ENCODE peak calls at places on chromosomes 11 and 22, in four cellular contexts. One of them, this sample, is unnamed.

GRCh38 chr22:22034469-22035132 is 52.0 kb upstream of the TOP3B start:
- DNase-seq in body of pancreas: no peak
- DNase-seq in retina: no peak
- DNase-seq in CD8-positive, alpha-beta T cell: no peak
- DNase-seq in this sample: no peak

GRCh38 chr11:69864930-69865661 is 45.9 kb upstream of the FGF3 start:
- DNase-seq in body of pancreas: no peak
- DNase-seq in retina: no peak
- DNase-seq in CD8-positive, alpha-beta T cell: no peak
- DNase-seq in this sample: no peak

GRCh38 chr22:35392357-35392756 is 7.6 kb upstream of the MCM5 start:
- DNase-seq in body of pancreas: no peak
- DNase-seq in retina: no peak
- DNase-seq in CD8-positive, alpha-beta T cell: no peak
- DNase-seq in this sample: no peak

GRCh38 chr11:14902650-14903350 is 10.8 kb upstream of the CYP2R1 start:
- DNase-seq in body of pancreas: no peak
- DNase-seq in retina: no peak
- DNase-seq in CD8-positive, alpha-beta T cell: no peak
- DNase-seq in this sample: peak; percentile 15

GRCh38 chr11:109772846-109773400 is 320.3 kb upstream of the ZC3H12C start:
- DNase-seq in body of pancreas: peak; percentile 54
- DNase-seq in retina: peak; percentile 21
- DNase-seq in CD8-positive, alpha-beta T cell: no peak
- DNase-seq in this sample: no peak

GRCh38 chr11:64659417-64660144 is 63.4 kb downstream of the NRXN2 start:
- DNase-seq in body of pancreas: no peak
- DNase-seq in retina: no peak
- DNase-seq in CD8-positive, alpha-beta T cell: no peak
- DNase-seq in this sample: peak; percentile 34

GRCh38 chr11:20707876-20708275 is 38.5 kb downstream of the NELL1 start:
- DNase-seq in body of pancreas: no peak
- DNase-seq in retina: no peak
- DNase-seq in CD8-positive, alpha-beta T cell: no peak
- DNase-seq in this sample: no peak

GRCh38 chr22:38137876-38138687 is 27.6 kb upstream of the BAIAP2L2 start:
- DNase-seq in body of pancreas: no peak
- DNase-seq in retina: no peak
- DNase-seq in CD8-positive, alpha-beta T cell: no peak
- DNase-seq in this sample: no peak

GRCh38 chr11:44774131-44774530 is 47.4 kb downstream of the TSPAN18 start:
- DNase-seq in body of pancreas: no peak
- DNase-seq in retina: no peak
- DNase-seq in CD8-positive, alpha-beta T cell: no peak
- DNase-seq in this sample: no peak

GRCh38 chr22:49328076-49328475 is 499.6 kb downstream of the BRD1 start:
- DNase-seq in body of pancreas: no peak
- DNase-seq in retina: no peak
- DNase-seq in CD8-positive, alpha-beta T cell: peak; percentile 36
- DNase-seq in this sample: no peak

GRCh38 chr22:39349506-39349966 is 255 bp upstream of the SYNGR1 start:
- DNase-seq in body of pancreas: peak; percentile 33
- DNase-seq in retina: peak; percentile 79
- DNase-seq in CD8-positive, alpha-beta T cell: peak; percentile 59
- DNase-seq in this sample: no peak

GRCh38 chr11:113994077-113994954 is 19.4 kb downstream of the HTR3A start:
- DNase-seq in body of pancreas: peak; percentile 16
- DNase-seq in retina: peak; percentile 66
- DNase-seq in CD8-positive, alpha-beta T cell: peak; percentile 65
- DNase-seq in this sample: no peak

GRCh38 chr22:37377927-37378326 is 49.4 kb downstream of the ELFN2 start:
- DNase-seq in body of pancreas: no peak
- DNase-seq in retina: no peak
- DNase-seq in CD8-positive, alpha-beta T cell: no peak
- DNase-seq in this sample: no peak

GRCh38 chr11:103845331-103845730 is 191.1 kb upstream of the DDI1 start:
- DNase-seq in body of pancreas: no peak
- DNase-seq in retina: no peak
- DNase-seq in CD8-positive, alpha-beta T cell: no peak
- DNase-seq in this sample: no peak

GRCh38 chr11:65476632-65477270 is 22.1 kb upstream of the MALAT1 start:
- DNase-seq in body of pancreas: peak; percentile 42
- DNase-seq in retina: no peak
- DNase-seq in CD8-positive, alpha-beta T cell: no peak
- DNase-seq in this sample: no peak

GRCh38 chr22:35782504-35782903 is 64.8 kb downstream of the APOL5 start:
- DNase-seq in body of pancreas: no peak
- DNase-seq in retina: no peak
- DNase-seq in CD8-positive, alpha-beta T cell: no peak
- DNase-seq in this sample: no peak

GRCh38 chr11:35892166-35892565 is 51.7 kb upstream of the LDLRAD3 start:
- DNase-seq in body of pancreas: no peak
- DNase-seq in retina: no peak
- DNase-seq in CD8-positive, alpha-beta T cell: no peak
- DNase-seq in this sample: no peak

GRCh38 chr11:46250071-46251052 is 27.1 kb upstream of the CREB3L1 start:
- DNase-seq in body of pancreas: no peak
- DNase-seq in retina: no peak
- DNase-seq in CD8-positive, alpha-beta T cell: no peak
- DNase-seq in this sample: no peak

GRCh38 chr11:61560751-61561150 is 20.1 kb downstream of the SYT7 start:
- DNase-seq in body of pancreas: no peak
- DNase-seq in retina: no peak
- DNase-seq in CD8-positive, alpha-beta T cell: no peak
- DNase-seq in this sample: no peak

GRCh38 chr11:65133724-65134123 is 595 bp downstream of the SYVN1 start:
- DNase-seq in body of pancreas: peak; percentile 64
- DNase-seq in retina: no peak
- DNase-seq in CD8-positive, alpha-beta T cell: no peak
- DNase-seq in this sample: no peak

GRCh38 chr22:31475778-31476177 is 13.9 kb downstream of the EIF4ENIF1 start:
- DNase-seq in body of pancreas: no peak
- DNase-seq in retina: no peak
- DNase-seq in CD8-positive, alpha-beta T cell: no peak
- DNase-seq in this sample: no peak

GRCh38 chr11:83648610-83649467 is 362.7 kb upstream of the CCDC90B start:
- DNase-seq in body of pancreas: no peak
- DNase-seq in retina: no peak
- DNase-seq in CD8-positive, alpha-beta T cell: no peak
- DNase-seq in this sample: no peak

GRCh38 chr22:19429950-19430889 is 1.3 kb downstream of the HIRA start:
- DNase-seq in body of pancreas: peak; percentile 51
- DNase-seq in retina: no peak
- DNase-seq in CD8-positive, alpha-beta T cell: no peak
- DNase-seq in this sample: no peak

GRCh38 chr11:38990139-38990538 is 2392.1 kb upstream of the RAG2 start:
- DNase-seq in body of pancreas: no peak
- DNase-seq in retina: no peak
- DNase-seq in CD8-positive, alpha-beta T cell: no peak
- DNase-seq in this sample: no peak